ENCODE peak calls at places on chromosomes 1 and 21, in four cellular contexts. One of them, this sample, is unnamed.

GRCh38 chr1:246836169-246836568 is 95.6 kb downstream of the AHCTF1 start:
- DNase-seq in activated B cell treated with CpG ODN at 0.5 μM for 24 hours: no peak
- DNase-seq in fibroblast of pulmonary artery: peak; percentile 34
- DNase-seq in nephron progenitor cell: no peak
- DNase-seq in this sample: no peak

GRCh38 chr1:29624747-29625420 is 388.6 kb downstream of the PTPRU start:
- DNase-seq in activated B cell treated with CpG ODN at 0.5 μM for 24 hours: no peak
- DNase-seq in fibroblast of pulmonary artery: no peak
- DNase-seq in nephron progenitor cell: no peak
- DNase-seq in this sample: no peak

GRCh38 chr21:41803316-41803715 is 36.5 kb upstream of the RIPK4 start:
- DNase-seq in activated B cell treated with CpG ODN at 0.5 μM for 24 hours: no peak
- DNase-seq in fibroblast of pulmonary artery: no peak
- DNase-seq in nephron progenitor cell: no peak
- DNase-seq in this sample: no peak

GRCh38 chr1:241828576-241828975 is 19.4 kb upstream of the EXO1 start:
- DNase-seq in activated B cell treated with CpG ODN at 0.5 μM for 24 hours: no peak
- DNase-seq in fibroblast of pulmonary artery: no peak
- DNase-seq in nephron progenitor cell: no peak
- DNase-seq in this sample: no peak

GRCh38 chr1:209926045-209926444 is 12.0 kb upstream of the SYT14 start:
- DNase-seq in activated B cell treated with CpG ODN at 0.5 μM for 24 hours: no peak
- DNase-seq in fibroblast of pulmonary artery: peak; percentile 82
- DNase-seq in nephron progenitor cell: no peak
- DNase-seq in this sample: no peak

GRCh38 chr1:58966917-58967733 is 183.3 kb upstream of the JUN start:
- DNase-seq in activated B cell treated with CpG ODN at 0.5 μM for 24 hours: no peak
- DNase-seq in fibroblast of pulmonary artery: no peak
- DNase-seq in nephron progenitor cell: no peak
- DNase-seq in this sample: no peak

GRCh38 chr1:102942324-102942723 is 166.0 kb downstream of the COL11A1 start:
- DNase-seq in activated B cell treated with CpG ODN at 0.5 μM for 24 hours: no peak
- DNase-seq in fibroblast of pulmonary artery: no peak
- DNase-seq in nephron progenitor cell: no peak
- DNase-seq in this sample: no peak

GRCh38 chr1:76998582-76999189 is 131.4 kb downstream of the ST6GALNAC5 start:
- DNase-seq in activated B cell treated with CpG ODN at 0.5 μM for 24 hours: no peak
- DNase-seq in fibroblast of pulmonary artery: peak; percentile 67
- DNase-seq in nephron progenitor cell: no peak
- DNase-seq in this sample: no peak

GRCh38 chr1:160124709-160125478 is 9.3 kb downstream of the ATP1A2 start:
- DNase-seq in activated B cell treated with CpG ODN at 0.5 μM for 24 hours: no peak
- DNase-seq in fibroblast of pulmonary artery: peak; percentile 53
- DNase-seq in nephron progenitor cell: no peak
- DNase-seq in this sample: no peak

GRCh38 chr1:17844146-17844826 is 89.2 kb downstream of the ACTL8 start:
- DNase-seq in activated B cell treated with CpG ODN at 0.5 μM for 24 hours: no peak
- DNase-seq in fibroblast of pulmonary artery: no peak
- DNase-seq in nephron progenitor cell: no peak
- DNase-seq in this sample: no peak

GRCh38 chr1:100921110-100921706 is 25.3 kb downstream of the SLC30A7 start:
- DNase-seq in activated B cell treated with CpG ODN at 0.5 μM for 24 hours: no peak
- DNase-seq in fibroblast of pulmonary artery: peak; percentile 79
- DNase-seq in nephron progenitor cell: peak; percentile 4
- DNase-seq in this sample: no peak

GRCh38 chr1:43969746-43970466 is at the start of gene DPH2:
- DNase-seq in activated B cell treated with CpG ODN at 0.5 μM for 24 hours: peak; percentile 79
- DNase-seq in fibroblast of pulmonary artery: peak; percentile 98
- DNase-seq in nephron progenitor cell: peak; percentile 95
- DNase-seq in this sample: peak; percentile 91
- TF ChIP-seq CTCF in activated B cell treated with CpG ODN at 0.5 μM for 24 hours: no peak
- TF ChIP-seq CTCF in fibroblast of pulmonary artery: no peak
- TF ChIP-seq CTCF in nephron progenitor cell: no peak
- TF ChIP-seq CTCF in this sample: peak; percentile 15

DNA sequence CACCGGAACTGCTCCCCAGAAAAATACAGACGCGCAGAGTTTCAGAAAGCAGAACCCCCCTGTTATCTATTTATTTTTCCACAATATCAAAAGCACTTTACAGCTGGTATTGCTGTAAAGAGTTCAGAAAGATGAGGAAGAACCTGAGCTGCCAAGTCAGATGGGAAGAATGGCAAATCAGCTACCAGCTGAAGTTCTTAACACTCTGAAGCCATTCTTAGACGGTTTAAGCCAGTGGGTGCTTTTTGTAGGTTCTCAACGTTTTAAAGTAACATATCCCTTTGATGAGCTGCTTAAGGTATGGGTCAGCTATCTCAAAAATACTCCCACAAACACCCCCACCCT is 703 bp upstream of the AKIRIN1 start:
- DNase-seq in activated B cell treated with CpG ODN at 0.5 μM for 24 hours: no peak
- DNase-seq in fibroblast of pulmonary artery: peak; percentile 23
- DNase-seq in nephron progenitor cell: no peak
- DNase-seq in this sample: no peak
- TF ChIP-seq CTCF in activated B cell treated with CpG ODN at 0.5 μM for 24 hours: no peak
- TF ChIP-seq CTCF in fibroblast of pulmonary artery: no peak
- TF ChIP-seq CTCF in nephron progenitor cell: no peak
- TF ChIP-seq CTCF in this sample: no peak

GRCh38 chr1:147669475-147670318 is 627 bp downstream of the ACP6 start:
- DNase-seq in activated B cell treated with CpG ODN at 0.5 μM for 24 hours: peak; percentile 37
- DNase-seq in fibroblast of pulmonary artery: peak; percentile 39
- DNase-seq in nephron progenitor cell: peak; percentile 64
- DNase-seq in this sample: peak; percentile 31

GRCh38 chr1:147670319-147671003 is at the start of gene ACP6:
- DNase-seq in activated B cell treated with CpG ODN at 0.5 μM for 24 hours: peak; percentile 74
- DNase-seq in fibroblast of pulmonary artery: peak; percentile 96
- DNase-seq in nephron progenitor cell: peak; percentile 90
- DNase-seq in this sample: peak; percentile 84

GRCh38 chr1:147664206-147664605 is 6.1 kb downstream of the ACP6 start:
- DNase-seq in activated B cell treated with CpG ODN at 0.5 μM for 24 hours: no peak
- DNase-seq in fibroblast of pulmonary artery: no peak
- DNase-seq in nephron progenitor cell: no peak
- DNase-seq in this sample: no peak

GRCh38 chr1:147665521-147665920 is 4.8 kb downstream of the ACP6 start:
- DNase-seq in activated B cell treated with CpG ODN at 0.5 μM for 24 hours: no peak
- DNase-seq in fibroblast of pulmonary artery: no peak
- DNase-seq in nephron progenitor cell: no peak
- DNase-seq in this sample: no peak
- TF ChIP-seq CTCF in activated B cell treated with CpG ODN at 0.5 μM for 24 hours: no peak
- TF ChIP-seq CTCF in fibroblast of pulmonary artery: peak; percentile 29
- TF ChIP-seq CTCF in nephron progenitor cell: peak; percentile 21
- TF ChIP-seq CTCF in this sample: peak; percentile 42

GRCh38 chr1:235931181-235931738 is 64.6 kb upstream of the LYST start:
- DNase-seq in activated B cell treated with CpG ODN at 0.5 μM for 24 hours: no peak
- DNase-seq in fibroblast of pulmonary artery: no peak
- DNase-seq in nephron progenitor cell: no peak
- DNase-seq in this sample: no peak
- TF ChIP-seq CTCF in activated B cell treated with CpG ODN at 0.5 μM for 24 hours: no peak
- TF ChIP-seq CTCF in fibroblast of pulmonary artery: no peak
- TF ChIP-seq CTCF in nephron progenitor cell: no peak
- TF ChIP-seq CTCF in this sample: no peak

GRCh38 chr1:9505142-9505541 is 34.1 kb upstream of the SLC25A33 start:
- DNase-seq in activated B cell treated with CpG ODN at 0.5 μM for 24 hours: no peak
- DNase-seq in fibroblast of pulmonary artery: no peak
- DNase-seq in nephron progenitor cell: no peak
- DNase-seq in this sample: no peak
- TF ChIP-seq CTCF in activated B cell treated with CpG ODN at 0.5 μM for 24 hours: no peak
- TF ChIP-seq CTCF in fibroblast of pulmonary artery: no peak
- TF ChIP-seq CTCF in nephron progenitor cell: no peak
- TF ChIP-seq CTCF in this sample: no peak

This sample was measured in progenitor cell of endocrine pancreas.